ENCODE peak calls at places on chromosomes 6 and 20, in six cellular contexts. M, J, G, R, Y and A are unnamed samples.

GRCh38 chr6:16157909-16158308 is 29.0 kb downstream of the MYLIP start:
- DNase-seq in G (no peak), R (no peak), Y (no peak), J (peak), M (no peak), A (no peak)

GRCh38 chr6:112330071-112330876 is 16.9 kb upstream of the RFPL4B start:
- DNase-seq in J (no peak), M (no peak), G (peak), R (no peak), Y (no peak), A (no peak)

GRCh38 chr20:36145877-36146707 is 8.4 kb upstream of the EPB41L1 start:
- DNase-seq in R (no peak), G (no peak), Y (peak), M (no peak), J (no peak), A (no peak)

GRCh38 chr20:52193133-52193532 is 1.6 kb upstream of the ZFP64 start:
- DNase-seq in Y (no peak), R (no peak), M (no peak), G (no peak), J (no peak), A (no peak)

GRCh38 chr6:136429681-136430080 is 120.5 kb downstream of the MAP7 start:
- DNase-seq in Y (no peak), G (no peak), M (no peak), J (no peak), R (no peak), A (no peak)

GRCh38 chr6:170473801-170474200 is 79.3 kb downstream of the PSMB1 start:
- DNase-seq in Y (no peak), M (no peak), G (no peak), R (no peak), J (no peak), A (no peak)

GRCh38 chr20:58112017-58112781 is 116.3 kb downstream of the ANKRD60 start:
- DNase-seq in J (no peak), Y (no peak), R (no peak), M (no peak), G (peak), A (no peak)

GRCh38 chr6:20438462-20439070 is 36.9 kb downstream of the E2F3 start:
- DNase-seq in R (no peak), G (no peak), M (no peak), J (peak), Y (no peak), A (no peak)